ENCODE peak calls at places on chromosomes 13 and 19, in five cellular contexts. M is GM06990, X is body of pancreas, N is psoas muscle, P is fibroblast of pulmonary artery. G is an unnamed sample.

GRCh38 chr13:73138276-73138950 is 79.6 kb downstream of the KLF5 start:
- DNase-seq in M (no peak), X (peak), N (no peak), P (peak), G (no peak)

GRCh38 chr13:45413826-45414312 is 4.3 kb downstream of the SLC25A30 start:
- DNase-seq in M (no peak), X (no peak), N (no peak), P (no peak), G (no peak)

GRCh38 chr13:102589291-102589822 is 7.4 kb upstream of the TPP2 start:
- DNase-seq in M (no peak), X (no peak), N (no peak), P (no peak), G (no peak)

GRCh38 chr19:35552534-35553384 is 7.3 kb downstream of the TMEM147 start:
- DNase-seq in M (no peak), X (no peak), N (no peak), P (no peak), G (no peak)

GRCh38 chr19:58330458-58330857 is 3.7 kb downstream of the ZSCAN22 start:
- DNase-seq in M (no peak), X (no peak), N (no peak), P (peak), G (no peak)

GRCh38 chr13:36431204-36432105 is 840 bp upstream of the CCNA1 start:
- DNase-seq in M (no peak), X (no peak), N (peak), P (no peak), G (no peak)

GRCh38 chr19:52140077-52140710 is 456 bp upstream of the ZNF616 start:
- DNase-seq in M (no peak), X (peak), N (no peak), P (no peak), G (no peak)

GRCh38 chr13:28423010-28423409 is 71.9 kb downstream of the FLT1 start:
- DNase-seq in M (peak), X (no peak), N (peak), P (no peak), G (peak)

GRCh38 chr19:35205733-35206323 is 22.7 kb downstream of the FAM187B start:
- DNase-seq in M (no peak), X (no peak), N (no peak), P (no peak), G (no peak)

GRCh38 chr19:40139533-40140287 is 49.0 kb upstream of the ZNF780A start:
- DNase-seq in M (no peak), X (peak), N (no peak), P (peak), G (no peak)

GRCh38 chr19:6278740-6279619 is 795 bp downstream of the MLLT1 start:
- DNase-seq in M (no peak), X (no peak), N (no peak), P (no peak), G (no peak)

GRCh38 chr19:44696939-44697669 is 1.8 kb upstream of the CEACAM16 start:
- DNase-seq in M (no peak), X (peak), N (no peak), P (no peak), G (no peak)

GRCh38 chr13:45299194-45299593 is 41.8 kb downstream of the TPT1 start:
- DNase-seq in M (no peak), X (no peak), N (no peak), P (peak), G (no peak)

GRCh38 chr19:6828698-6829633 is 56.5 kb downstream of the VAV1 start:
- DNase-seq in M (peak), X (no peak), N (no peak), P (no peak), G (peak)

GRCh38 chr13:99636306-99636705 is 135.0 kb downstream of the TM9SF2 start:
- DNase-seq in M (no peak), X (no peak), N (no peak), P (no peak), G (no peak)

GRCh38 chr13:33126909-33127607 is 110.8 kb downstream of the KL start:
- DNase-seq in M (no peak), X (no peak), N (peak), P (peak), G (no peak)

GRCh38 chr13:98998831-98999634 is 21.2 kb upstream of the DOCK9 start:
- DNase-seq in M (peak), X (no peak), N (no peak), P (peak), G (peak)

GRCh38 chr13:109626386-109627171 is 159.8 kb downstream of the IRS2 start:
- DNase-seq in M (no peak), X (no peak), N (no peak), P (no peak), G (no peak)

GRCh38 chr19:4911786-4912672 is 2.7 kb downstream of the UHRF1 start:
- DNase-seq in M (peak), X (peak), N (peak), P (peak), G (peak)
- H3K4me3 ChIP-seq in M (peak), X (no peak), N (peak), P (peak), G (peak)

DNA sequence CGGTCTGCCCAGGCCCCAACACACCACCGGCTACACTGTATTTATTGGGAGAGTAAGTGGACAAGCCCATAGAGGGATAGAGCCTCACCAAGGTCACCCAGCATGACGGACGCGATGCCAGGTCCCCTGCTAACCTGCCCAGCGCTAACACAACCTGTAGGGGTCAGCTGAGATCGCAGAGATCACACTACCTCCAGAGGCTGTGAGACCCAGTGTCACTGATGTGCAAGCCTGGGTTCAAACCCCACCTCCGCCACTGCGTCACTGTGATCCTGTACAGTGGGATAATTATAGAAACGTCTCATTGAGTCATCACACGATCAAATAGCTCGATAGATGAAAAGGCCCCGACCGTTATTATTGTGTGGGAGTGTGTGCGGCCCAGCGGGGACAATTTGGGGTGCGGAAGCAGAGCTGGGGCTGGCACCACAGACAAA is 10.6 kb upstream of the TLE2 start:
- DNase-seq in M (no peak), X (peak), N (peak), P (no peak), G (peak)
- TF ChIP-seq CTCF in M (no peak), X (no peak), N (no peak), P (no peak), G (peak)

GRCh38 chr13:20160346-20161274 is at the start of gene GJA3:
- DNase-seq in M (peak), X (no peak), N (no peak), P (peak), G (no peak)

GRCh38 chr13:20159646-20160345 is 1.1 kb downstream of the GJA3 start:
- DNase-seq in M (no peak), X (no peak), N (no peak), P (peak), G (no peak)

GRCh38 chr13:20157387-20157786 is 3.5 kb downstream of the GJA3 start:
- DNase-seq in M (no peak), X (no peak), N (no peak), P (no peak), G (no peak)

GRCh38 chr13:20161951-20162300 is 1.1 kb upstream of the GJA3 start:
- DNase-seq in M (no peak), X (no peak), N (no peak), P (no peak), G (no peak)

DNA sequence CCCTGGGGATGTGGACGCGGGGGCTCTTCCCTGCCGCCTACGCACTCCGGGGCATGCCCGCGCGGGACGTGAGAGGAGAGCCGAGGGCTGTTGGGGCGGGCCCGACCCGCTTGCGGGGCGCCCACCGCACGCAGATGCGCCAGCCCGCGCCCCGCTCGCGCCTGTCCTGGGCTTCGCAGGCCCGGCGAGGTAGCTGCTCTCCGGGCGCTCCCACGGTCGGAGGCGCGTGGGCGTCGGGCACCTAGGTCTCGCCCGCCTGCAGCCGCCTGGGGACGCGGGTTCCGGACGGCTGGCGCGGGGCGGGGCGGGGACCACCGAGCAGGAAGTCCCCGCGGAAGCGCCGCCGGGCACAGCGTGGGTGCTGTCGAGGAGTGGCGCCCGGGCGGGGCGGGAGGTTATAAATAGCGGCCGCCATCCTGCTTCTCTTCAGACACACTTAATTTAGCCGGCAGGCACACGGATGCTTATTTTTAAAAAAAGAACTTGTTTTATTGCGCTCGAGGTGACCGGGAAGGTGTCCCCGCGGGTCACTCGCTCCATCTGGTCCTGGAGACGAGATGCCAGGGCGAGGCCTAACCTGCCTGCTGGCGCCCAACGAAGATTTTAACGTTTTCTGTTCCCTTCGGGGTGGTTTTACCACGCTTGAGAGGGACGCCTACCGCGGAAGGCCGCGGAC is 561 bp upstream of the GJA3 start:
- DNase-seq in M (peak), X (no peak), N (no peak), P (no peak), G (no peak)
- H3K4me3 ChIP-seq in M (peak), X (peak), N (peak), P (peak), G (peak)

GRCh38 chr13:93249259-93249917 is 22.8 kb downstream of the GPC6 start:
- DNase-seq in M (no peak), X (no peak), N (no peak), P (peak), G (no peak)

GRCh38 chr13:93249918-93250306 is 23.3 kb downstream of the GPC6 start:
- DNase-seq in M (no peak), X (no peak), N (no peak), P (no peak), G (no peak)

GRCh38 chr13:93246069-93246468 is 19.5 kb downstream of the GPC6 start:
- DNase-seq in M (no peak), X (no peak), N (no peak), P (no peak), G (no peak)

GRCh38 chr13:93244918-93245280 is 18.3 kb downstream of the GPC6 start:
- DNase-seq in M (no peak), X (no peak), N (no peak), P (peak), G (no peak)

DNA sequence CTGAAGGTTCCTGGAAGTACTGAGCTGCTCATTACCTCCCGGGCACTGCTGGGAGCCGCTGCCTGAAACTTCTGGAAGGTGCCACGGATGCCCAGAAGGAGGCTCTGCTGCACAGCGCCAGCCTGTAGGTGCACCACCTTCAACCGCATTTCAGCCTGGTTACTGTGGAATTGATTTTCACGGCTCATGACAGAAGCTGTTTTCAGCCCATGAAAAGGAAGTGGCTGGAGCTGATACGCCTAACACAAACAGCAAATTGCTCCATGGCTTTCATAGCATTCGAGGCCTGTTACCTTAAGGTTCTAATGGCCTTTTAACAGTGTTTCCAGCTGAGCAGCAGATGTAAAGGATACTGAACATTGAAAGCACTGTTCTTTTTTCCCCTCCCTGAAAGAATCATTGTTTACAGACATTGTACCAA is 22.0 kb downstream of the GPC6 start:
- DNase-seq in M (no peak), X (peak), N (no peak), P (peak), G (no peak)
- TF ChIP-seq CTCF in M (no peak), X (peak), N (no peak), P (peak), G (no peak)

DNA sequence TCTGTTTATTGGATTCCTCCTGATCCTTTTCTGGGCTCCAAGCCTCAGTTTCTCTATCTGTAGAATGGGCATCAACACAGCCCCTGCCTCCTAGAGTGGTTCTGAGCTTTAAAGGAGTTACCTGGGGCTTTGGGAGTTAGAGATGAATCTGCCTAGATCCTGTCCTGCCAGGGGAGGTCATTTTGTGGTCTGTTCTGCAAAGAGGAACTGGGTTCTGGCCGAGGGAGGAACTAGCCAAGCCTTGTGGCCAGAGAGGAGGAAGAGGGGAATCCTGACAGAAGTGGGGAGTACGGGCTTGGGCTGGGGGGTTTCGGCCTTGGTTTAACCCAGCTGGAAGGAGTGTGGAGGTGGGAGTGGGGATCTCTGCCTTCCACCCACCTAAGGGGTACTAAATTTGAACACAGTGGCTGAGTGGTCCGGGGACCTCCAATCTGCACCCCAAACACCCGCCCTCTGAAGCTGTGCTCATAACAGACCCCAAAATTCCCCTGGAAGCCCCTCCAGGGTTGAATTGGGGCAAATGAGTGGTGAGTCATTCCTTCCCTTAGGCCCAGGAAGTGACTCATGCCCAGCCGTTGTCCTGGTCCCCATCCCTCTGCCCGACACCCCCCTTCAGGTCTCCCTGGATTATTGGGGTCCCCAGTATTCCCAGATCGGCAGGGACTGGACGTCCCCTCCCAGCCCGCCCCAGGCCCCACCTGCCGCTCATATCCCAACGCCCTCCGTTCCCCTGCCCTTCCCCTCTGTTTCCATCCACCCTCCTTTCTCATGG is 2.8 kb downstream of the ADGRE5 start:
- DNase-seq in M (peak), X (no peak), N (no peak), P (peak), G (no peak)
- H3K4me3 ChIP-seq in M (peak), X (no peak), N (peak), P (peak), G (peak)

GRCh38 chr13:51583469-51583874 is 790 bp upstream of the WDFY2 start:
- DNase-seq in M (no peak), X (no peak), N (no peak), P (no peak), G (no peak)

GRCh38 chr13:51585696-51586095 is 1.4 kb downstream of the WDFY2 start:
- DNase-seq in M (no peak), X (no peak), N (no peak), P (peak), G (peak)

GRCh38 chr13:51583875-51584730 is at the start of gene WDFY2:
- DNase-seq in M (peak), X (peak), N (peak), P (peak), G (peak)

GRCh38 chr13:51585234-51585672 is 991 bp downstream of the WDFY2 start:
- DNase-seq in M (no peak), X (no peak), N (no peak), P (peak), G (no peak)

GRCh38 chr13:51584731-51585191 is 499 bp downstream of the WDFY2 start:
- DNase-seq in M (peak), X (peak), N (peak), P (peak), G (peak)
- TF ChIP-seq CTCF in M (no peak), X (no peak), N (no peak), P (peak), G (no peak)

GRCh38 chr19:13008926-13009787 is 13.9 kb downstream of the NFIX start:
- DNase-seq in M (no peak), X (no peak), N (no peak), P (no peak), G (no peak)
- H3K4me3 ChIP-seq in M (no peak), X (no peak), N (peak), P (no peak), G (no peak)